ENCODE peak calls at places on chromosomes 1 and 21, in five cellular contexts. One of them, this sample, is unnamed.

GRCh38 chr1:71770121-71770520 is 512.2 kb downstream of the NEGR1 start:
- DNase-seq in IMR-90: peak
- DNase-seq in ovary: no peak
- DNase-seq in esophagus squamous epithelium: no peak
- DNase-seq in uterus: no peak
- DNase-seq in this sample: no peak

GRCh38 chr1:4176841-4177240 is 276.8 kb upstream of the C1orf174 start:
- DNase-seq in IMR-90: no peak
- DNase-seq in ovary: no peak
- DNase-seq in esophagus squamous epithelium: no peak
- DNase-seq in uterus: no peak
- DNase-seq in this sample: no peak

GRCh38 chr1:229529639-229530038 is 21.5 kb upstream of the NUP133 start:
- DNase-seq in IMR-90: no peak
- DNase-seq in ovary: no peak
- DNase-seq in esophagus squamous epithelium: no peak
- DNase-seq in uterus: no peak
- DNase-seq in this sample: no peak

GRCh38 chr1:174965006-174965971 is 34.5 kb upstream of the CACYBP start:
- DNase-seq in IMR-90: peak
- DNase-seq in ovary: no peak
- DNase-seq in esophagus squamous epithelium: no peak
- DNase-seq in uterus: no peak
- DNase-seq in this sample: no peak

GRCh38 chr21:45256912-45257672 is 30.6 kb downstream of the POFUT2 start:
- DNase-seq in IMR-90: no peak
- DNase-seq in ovary: no peak
- DNase-seq in esophagus squamous epithelium: no peak
- DNase-seq in uterus: no peak
- DNase-seq in this sample: no peak

GRCh38 chr1:24297852-24298232 is 21.3 kb upstream of the GRHL3 start:
- DNase-seq in IMR-90: no peak
- DNase-seq in ovary: no peak
- DNase-seq in esophagus squamous epithelium: no peak
- DNase-seq in uterus: no peak
- DNase-seq in this sample: no peak

GRCh38 chr1:221886311-221887090 is 144.6 kb upstream of the DUSP10 start:
- DNase-seq in IMR-90: no peak
- DNase-seq in ovary: no peak
- DNase-seq in esophagus squamous epithelium: no peak
- DNase-seq in uterus: no peak
- DNase-seq in this sample: peak

GRCh38 chr1:36885537-36886441 is 148.5 kb downstream of the GRIK3 start:
- DNase-seq in IMR-90: no peak
- DNase-seq in ovary: no peak
- DNase-seq in esophagus squamous epithelium: no peak
- DNase-seq in uterus: no peak
- DNase-seq in this sample: no peak

GRCh38 chr1:202578565-202578964 is 131.7 kb downstream of the SYT2 start:
- DNase-seq in IMR-90: peak
- DNase-seq in ovary: no peak
- DNase-seq in esophagus squamous epithelium: no peak
- DNase-seq in uterus: no peak
- DNase-seq in this sample: no peak

GRCh38 chr1:186965847-186966246 is 137.1 kb downstream of the PLA2G4A start:
- DNase-seq in IMR-90: peak
- DNase-seq in ovary: no peak
- DNase-seq in esophagus squamous epithelium: no peak
- DNase-seq in uterus: no peak
- DNase-seq in this sample: no peak

GRCh38 chr1:51234721-51235425 is 1.2 kb upstream of the RNF11 start:
- DNase-seq in IMR-90: peak
- DNase-seq in ovary: peak
- DNase-seq in esophagus squamous epithelium: peak
- DNase-seq in uterus: peak
- DNase-seq in this sample: no peak

GRCh38 chr1:189821838-189822237 is 655.8 kb downstream of the BRINP3 start:
- DNase-seq in IMR-90: peak
- DNase-seq in ovary: no peak
- DNase-seq in esophagus squamous epithelium: no peak
- DNase-seq in uterus: no peak
- DNase-seq in this sample: no peak

GRCh38 chr1:35243681-35244080 is 24.8 kb upstream of the ZMYM4 start:
- DNase-seq in IMR-90: no peak
- DNase-seq in ovary: no peak
- DNase-seq in esophagus squamous epithelium: no peak
- DNase-seq in uterus: no peak
- DNase-seq in this sample: no peak

GRCh38 chr1:197195100-197195499 is 48.6 kb upstream of the ASPM start:
- DNase-seq in IMR-90: peak
- DNase-seq in ovary: no peak
- DNase-seq in esophagus squamous epithelium: no peak
- DNase-seq in uterus: no peak
- DNase-seq in this sample: no peak

GRCh38 chr21:24456358-24456757 is 1150.9 kb downstream of the MRPL39 start:
- DNase-seq in IMR-90: no peak
- DNase-seq in ovary: no peak
- DNase-seq in esophagus squamous epithelium: no peak
- DNase-seq in uterus: no peak
- DNase-seq in this sample: no peak

GRCh38 chr1:6111571-6111970 is 65.9 kb downstream of the KCNAB2 start:
- DNase-seq in IMR-90: no peak
- DNase-seq in ovary: no peak
- DNase-seq in esophagus squamous epithelium: no peak
- DNase-seq in uterus: no peak
- DNase-seq in this sample: no peak

GRCh38 chr21:28521932-28522826 is 470.5 kb downstream of the LTN1 start:
- DNase-seq in IMR-90: peak
- DNase-seq in ovary: no peak
- DNase-seq in esophagus squamous epithelium: no peak
- DNase-seq in uterus: peak
- DNase-seq in this sample: no peak

GRCh38 chr21:28518620-28519019 is 474.1 kb downstream of the LTN1 start:
- DNase-seq in IMR-90: peak
- DNase-seq in ovary: no peak
- DNase-seq in esophagus squamous epithelium: no peak
- DNase-seq in uterus: no peak
- DNase-seq in this sample: no peak

GRCh38 chr21:28516011-28516410 is 476.7 kb downstream of the LTN1 start:
- DNase-seq in IMR-90: no peak
- DNase-seq in ovary: no peak
- DNase-seq in esophagus squamous epithelium: no peak
- DNase-seq in uterus: no peak
- DNase-seq in this sample: no peak

GRCh38 chr21:28513450-28513849 is 479.2 kb downstream of the LTN1 start:
- DNase-seq in IMR-90: peak
- DNase-seq in ovary: no peak
- DNase-seq in esophagus squamous epithelium: no peak
- DNase-seq in uterus: no peak
- DNase-seq in this sample: no peak

GRCh38 chr21:28516996-28517592 is 475.6 kb downstream of the LTN1 start:
- DNase-seq in IMR-90: no peak
- DNase-seq in ovary: peak
- DNase-seq in esophagus squamous epithelium: peak
- DNase-seq in uterus: peak
- DNase-seq in this sample: peak
- TF ChIP-seq POLR2A in IMR-90: no peak
- TF ChIP-seq POLR2A in ovary: no peak
- TF ChIP-seq POLR2A in esophagus squamous epithelium: no peak
- TF ChIP-seq POLR2A in uterus: no peak
- TF ChIP-seq POLR2A in this sample: no peak

DNA sequence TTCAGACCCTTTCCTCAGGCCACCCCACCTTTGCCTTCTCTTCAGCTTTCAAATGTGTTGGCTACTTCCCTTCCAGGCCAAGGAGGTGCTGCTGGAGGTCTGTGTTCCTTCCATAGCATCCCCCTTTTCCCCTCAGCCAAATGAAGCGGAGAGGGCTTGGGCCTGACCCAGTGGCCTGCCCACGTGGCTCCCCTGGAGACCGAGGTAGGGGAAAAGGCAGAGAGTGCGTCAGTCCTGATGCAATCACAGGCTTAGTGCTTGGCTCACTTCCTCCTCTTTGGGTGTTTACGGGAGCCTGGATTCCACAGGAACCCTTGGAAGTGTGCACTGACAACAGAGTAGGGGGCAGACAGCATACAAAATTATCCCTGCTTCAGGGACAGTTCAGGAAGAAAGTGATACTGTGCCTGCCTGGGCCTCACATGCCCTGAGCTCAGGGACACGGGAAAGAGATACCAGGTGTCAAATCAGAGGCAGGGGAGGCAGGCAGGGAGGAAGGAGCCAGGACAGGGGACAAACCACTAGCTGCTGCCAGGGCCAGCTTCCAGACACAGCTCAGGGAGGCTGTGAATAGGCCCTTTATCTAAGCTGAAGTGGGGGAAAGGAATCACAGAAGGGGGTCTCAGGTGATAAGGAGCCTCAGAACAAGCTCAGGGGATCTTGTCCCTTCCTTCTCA is 16.6 kb upstream of the PTP4A2 start:
- DNase-seq in IMR-90: peak
- DNase-seq in ovary: peak
- DNase-seq in esophagus squamous epithelium: no peak
- DNase-seq in uterus: peak
- DNase-seq in this sample: peak
- TF ChIP-seq POLR2A in IMR-90: peak
- TF ChIP-seq POLR2A in ovary: peak
- TF ChIP-seq POLR2A in esophagus squamous epithelium: peak
- TF ChIP-seq POLR2A in uterus: peak
- TF ChIP-seq POLR2A in this sample: peak

GRCh38 chr1:1918901-1919303 is at the start of gene TMEM52:
- DNase-seq in IMR-90: no peak
- DNase-seq in ovary: no peak
- DNase-seq in esophagus squamous epithelium: no peak
- DNase-seq in uterus: no peak
- DNase-seq in this sample: peak
- TF ChIP-seq POLR2A in IMR-90: no peak
- TF ChIP-seq POLR2A in ovary: peak
- TF ChIP-seq POLR2A in esophagus squamous epithelium: peak
- TF ChIP-seq POLR2A in uterus: peak
- TF ChIP-seq POLR2A in this sample: no peak

GRCh38 chr1:30527511-30528140 is 195.8 kb downstream of the MATN1 start:
- DNase-seq in IMR-90: no peak
- DNase-seq in ovary: no peak
- DNase-seq in esophagus squamous epithelium: no peak
- DNase-seq in uterus: peak
- DNase-seq in this sample: no peak
- TF ChIP-seq POLR2A in IMR-90: no peak
- TF ChIP-seq POLR2A in ovary: no peak
- TF ChIP-seq POLR2A in esophagus squamous epithelium: no peak
- TF ChIP-seq POLR2A in uterus: no peak
- TF ChIP-seq POLR2A in this sample: no peak

This sample was measured in H54.